ENCODE peak calls at places on chromosomes 7 and 10, in ten cellular contexts. X is left ventricle myocardium inferior, U is GM23338, S is OCI-LY7, C is spleen, Z is ovary, W is adrenal gland, L is cardiac muscle cell, T is transverse colon, R is PC-3. G is an unnamed sample. For H3K4me1, the result is how much of the 10 kb centered on the place peaks cover.

GRCh38 chr7:159207398-159207797 is 62.7 kb upstream of the VIPR2 start:
- DNase-seq in Z (no peak), S (no peak), L (no peak), U (no peak), R (no peak), W (no peak), C (no peak), T (no peak), X (no peak), G (no peak)

GRCh38 chr7:21869785-21870402 is 75.8 kb downstream of the CDCA7L start:
- DNase-seq in Z (no peak), C (no peak), W (no peak), R (peak), U (peak), L (peak), S (no peak), T (no peak), X (no peak), G (no peak)

GRCh38 chr7:133315332-133316040 is 62.6 kb downstream of the EXOC4 start:
- DNase-seq in R (no peak), Z (no peak), U (no peak), C (no peak), S (no peak), T (no peak), X (no peak), L (no peak), W (no peak), G (no peak)

GRCh38 chr10:95814011-95814727 is 58.2 kb downstream of the ENTPD1 start:
- DNase-seq in T (no peak), S (no peak), X (no peak), U (peak), W (peak), R (peak), L (no peak), Z (no peak), C (no peak), G (no peak)

GRCh38 chr7:33243319-33243881 is 114.0 kb downstream of the BBS9 start:
- DNase-seq in U (peak), W (no peak), L (peak), S (peak), Z (no peak), C (no peak), X (no peak), T (no peak), R (peak), G (peak)

GRCh38 chr10:72736881-72737280 is 44.9 kb downstream of the MCU start:
- DNase-seq in R (no peak), X (no peak), S (no peak), T (no peak), U (no peak), W (no peak), Z (no peak), C (no peak), L (no peak), G (no peak)

GRCh38 chr10:84668186-84668763 is 339.9 kb downstream of the CCSER2 start:
- DNase-seq in W (no peak), Z (no peak), T (no peak), C (no peak), U (no peak), L (no peak), X (no peak), R (no peak), S (no peak), G (no peak)

GRCh38 chr7:64787295-64787694 is 6.9 kb upstream of the ZNF138 start:
- DNase-seq in U (no peak), X (no peak), W (no peak), R (no peak), S (no peak), L (no peak), T (no peak), Z (no peak), C (no peak), G (no peak)

GRCh38 chr10:122338609-122339441 is 35.7 kb upstream of the PLEKHA1 start:
- DNase-seq in Z (no peak), S (no peak), C (no peak), L (no peak), X (no peak), W (no peak), T (peak), R (no peak), U (no peak), G (no peak)

GRCh38 chr7:13990319-13990983 is 985 bp upstream of the ETV1 start:
- DNase-seq in Z (no peak), C (peak), S (no peak), T (peak), U (peak), R (peak), W (peak), X (peak), L (peak), G (peak)

GRCh38 chr7:13990984-13991790 is 1.7 kb upstream of the ETV1 start:
- DNase-seq in C (peak), R (peak), X (peak), Z (peak), L (peak), S (no peak), W (peak), U (peak), T (peak), G (peak)

GRCh38 chr7:13989944-13990295 is 454 bp upstream of the ETV1 start:
- DNase-seq in C (no peak), T (no peak), S (no peak), W (peak), U (no peak), R (no peak), Z (no peak), X (no peak), L (no peak), G (no peak)

GRCh38 chr7:13992621-13992982 is 3.1 kb upstream of the ETV1 start:
- DNase-seq in W (no peak), L (no peak), C (no peak), T (no peak), S (no peak), R (no peak), Z (no peak), X (no peak), U (no peak), G (no peak)

GRCh38 chr7:13991791-13992620 is 2.5 kb upstream of the ETV1 start:
- DNase-seq in U (no peak), R (no peak), T (no peak), W (no peak), Z (no peak), S (no peak), C (no peak), L (no peak), X (no peak), G (no peak)
- H3K4me3 ChIP-seq in U (peak), R (peak), T (peak), W (no peak), Z (peak), S (no peak), C (peak), L (peak), X (peak), G (peak)

GRCh38 chr7:25752169-25752568 is 399.8 kb upstream of the NFE2L3 start:
- DNase-seq in X (no peak), L (no peak), Z (no peak), T (no peak), R (no peak), S (no peak), C (no peak), U (no peak), W (no peak), G (no peak)
- H3K4me1 ChIP-seq in X (under half), L (under half), Z (under half), T (under half), R (under half), S (under half), C (under half), U (under half), W (under half), G (under half)

DNA sequence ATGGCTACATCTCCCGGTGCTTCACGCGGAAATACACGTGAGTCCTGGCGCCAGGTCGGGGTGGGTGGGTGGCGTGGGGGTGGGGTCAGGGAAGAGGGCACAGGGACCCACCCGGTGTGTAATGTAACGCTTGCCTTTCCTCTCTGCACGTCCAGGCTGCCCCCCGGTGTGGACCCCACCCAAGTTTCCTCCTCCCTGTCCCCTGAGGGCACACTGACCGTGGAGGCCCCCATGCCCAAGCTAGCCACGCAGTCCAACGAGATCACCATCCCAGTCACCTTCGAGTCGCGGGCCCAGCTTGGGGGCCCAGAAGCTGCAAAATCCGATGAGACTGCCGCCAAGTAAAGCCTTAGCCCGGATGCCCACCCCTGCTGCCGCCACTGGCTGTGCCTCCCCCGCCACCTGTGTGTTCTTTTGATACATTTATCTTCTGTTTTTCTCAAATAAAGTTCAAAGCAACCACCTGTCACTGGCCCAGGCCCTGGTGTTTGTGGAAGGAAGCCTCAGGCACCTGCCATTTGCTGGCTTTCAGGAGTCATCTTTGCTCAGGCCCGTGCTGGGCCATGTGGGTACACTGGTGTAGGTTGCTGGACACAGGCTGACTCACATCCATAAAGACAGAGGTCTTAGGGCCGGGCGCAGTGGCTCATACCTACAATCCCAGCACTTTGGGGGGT is 1.5 kb downstream of the HSPB1 start:
- DNase-seq in S (peak), Z (no peak), W (peak), X (no peak), T (no peak), C (no peak), U (no peak), R (peak), L (no peak), G (no peak)
- H3K4me3 ChIP-seq in S (peak), Z (peak), W (no peak), X (peak), T (peak), C (peak), U (peak), R (peak), L (peak), G (peak)

GRCh38 chr10:17756557-17757208 is 4.7 kb downstream of the TMEM236 start:
- DNase-seq in W (no peak), C (no peak), S (no peak), L (no peak), U (no peak), Z (no peak), X (no peak), T (peak), R (no peak), G (no peak)

GRCh38 chr10:17758200-17758599 is 6.2 kb downstream of the TMEM236 start:
- DNase-seq in X (no peak), C (no peak), Z (no peak), T (no peak), S (no peak), R (no peak), U (no peak), L (no peak), W (no peak), G (no peak)

GRCh38 chr10:17764142-17764541 is 12.1 kb downstream of the TMEM236 start:
- DNase-seq in U (peak), R (no peak), C (no peak), W (no peak), T (no peak), L (no peak), S (no peak), X (no peak), Z (no peak), G (no peak)

DNA sequence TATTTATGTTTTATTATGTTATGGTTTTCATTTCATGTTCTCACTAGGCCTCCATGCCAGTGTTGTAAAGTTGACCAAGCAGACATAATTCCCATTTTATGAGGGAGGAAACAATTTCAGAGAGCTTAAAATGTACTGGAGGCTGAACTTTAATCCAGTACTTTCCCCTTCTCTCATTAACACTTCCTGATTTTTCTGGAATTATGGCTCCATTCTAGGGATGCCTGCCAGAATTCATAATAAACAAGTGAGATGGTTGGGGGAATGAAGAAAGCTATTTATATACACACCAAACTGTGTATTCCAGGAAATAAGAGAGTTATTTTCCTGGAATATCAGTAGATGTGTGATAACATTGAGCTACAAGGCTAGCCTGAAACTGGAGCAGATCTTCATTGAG is 6.9 kb downstream of the TMEM236 start:
- DNase-seq in C (no peak), U (no peak), W (no peak), L (no peak), T (no peak), Z (no peak), R (no peak), X (no peak), S (no peak), G (no peak)
- H3K4me1 ChIP-seq in C (under half), U (under half), W (under half), L (under half), T (under half), Z (under half), R (under half), X (under half), S (under half), G (under half)